ENCODE peak calls at places on chromosomes 11 and 22, in eight cellular contexts. B is CD8-positive, alpha-beta T cell; E is CD4-positive, alpha-beta T cell; L is Panc1; U is GM23338; P is lung; O is psoas muscle; V is A549. M is an unnamed sample.

GRCh38 chr11:65549088-65549487 is 9.1 kb downstream of the LTBP3 start:
- ATAC-seq in V (no peak), E (no peak), L (no peak), P (no peak), O (no peak), U (no peak), B (no peak), M (no peak)

GRCh38 chr22:33756508-33756949 is 163.7 kb downstream of the LARGE1 start:
- ATAC-seq in V (no peak), U (peak), O (peak), L (no peak), E (no peak), P (no peak), B (no peak), M (no peak)

GRCh38 chr11:7579226-7579825 is 65.5 kb downstream of the PPFIBP2 start:
- ATAC-seq in B (no peak), L (no peak), P (no peak), E (no peak), O (peak), V (no peak), U (no peak), M (peak)

GRCh38 chr22:27754247-27754887 is 47.2 kb downstream of the MN1 start:
- ATAC-seq in O (no peak), V (no peak), U (no peak), L (no peak), P (no peak), B (no peak), E (no peak), M (no peak)

GRCh38 chr11:134412508-134413333 is 679 bp upstream of the B3GAT1 start:
- ATAC-seq in V (no peak), L (peak), P (no peak), O (no peak), E (no peak), U (peak), B (peak), M (no peak)

GRCh38 chr11:106098893-106099553 is 21.6 kb downstream of the AASDHPPT start:
- ATAC-seq in V (no peak), E (no peak), P (no peak), L (no peak), O (no peak), B (no peak), U (no peak), M (no peak)

GRCh38 chr11:117888140-117888561 is 11.7 kb upstream of the FXYD6 start:
- ATAC-seq in V (no peak), L (no peak), P (no peak), O (no peak), U (no peak), B (no peak), E (no peak), M (no peak)

GRCh38 chr22:24434472-24435322 is 7.3 kb downstream of the ADORA2A start:
- ATAC-seq in V (no peak), L (no peak), P (peak), E (peak), O (no peak), U (no peak), B (peak), M (peak)

GRCh38 chr11:120608760-120609211 is 97.2 kb downstream of the GRIK4 start:
- ATAC-seq in O (no peak), V (no peak), L (no peak), E (no peak), U (peak), B (no peak), P (no peak), M (peak)

GRCh38 chr22:36141481-36141880 is 19.1 kb downstream of the APOL3 start:
- ATAC-seq in U (no peak), L (no peak), E (no peak), B (no peak), O (no peak), P (no peak), V (no peak), M (no peak)

GRCh38 chr11:12995211-12995610 is 13.9 kb upstream of the RASSF10 start:
- ATAC-seq in P (no peak), O (no peak), B (no peak), V (no peak), U (no peak), L (no peak), E (no peak), M (peak)

GRCh38 chr11:86447763-86448480 is 73.2 kb downstream of the CCDC81 start:
- ATAC-seq in B (no peak), P (no peak), E (no peak), L (no peak), O (no peak), U (no peak), V (no peak), M (no peak)

GRCh38 chr11:95232666-95233065 is 1.7 kb upstream of the SESN3 start:
- ATAC-seq in V (no peak), E (no peak), B (no peak), O (no peak), L (no peak), P (no peak), U (no peak), M (no peak)

GRCh38 chr11:2578006-2578933 is 121.5 kb downstream of the KCNQ1OT1 start:
- ATAC-seq in O (no peak), U (no peak), L (no peak), V (no peak), B (no peak), P (no peak), E (no peak), M (no peak)

GRCh38 chr22:23714596-23715588 is 24.1 kb downstream of the RGL4 start:
- ATAC-seq in U (no peak), E (no peak), L (no peak), B (no peak), O (no peak), V (no peak), P (no peak), M (no peak)

GRCh38 chr22:20873215-20873614 is 14.4 kb downstream of the SNAP29 start:
- ATAC-seq in U (no peak), O (no peak), V (no peak), L (no peak), P (no peak), B (no peak), E (no peak), M (no peak)

GRCh38 chr22:19524170-19525115 is at the start of gene CLDN5:
- ATAC-seq in V (no peak), O (peak), P (peak), B (no peak), L (no peak), E (no peak), U (peak), M (peak)

GRCh38 chr11:97982512-97982911 is 1038.2 kb upstream of the CNTN5 start:
- ATAC-seq in P (no peak), V (no peak), L (no peak), O (no peak), B (no peak), E (no peak), U (no peak), M (no peak)

GRCh38 chr11:94787798-94788197 is 19.6 kb downstream of the AMOTL1 start:
- ATAC-seq in P (no peak), U (no peak), L (no peak), V (no peak), B (no peak), E (no peak), O (peak), M (no peak)

GRCh38 chr11:76916712-76917111 is 56.0 kb downstream of the ACER3 start:
- ATAC-seq in E (no peak), V (no peak), U (no peak), B (no peak), L (no peak), O (no peak), P (no peak), M (no peak)

GRCh38 chr11:121422675-121423074 is 29.4 kb upstream of the SORL1 start:
- ATAC-seq in O (no peak), L (no peak), E (peak), V (no peak), U (no peak), P (no peak), B (peak), M (no peak)

GRCh38 chr22:50061141-50061823 is 3.2 kb upstream of the TTLL8 start:
- ATAC-seq in L (no peak), U (no peak), E (no peak), P (no peak), O (no peak), B (no peak), V (no peak), M (no peak)

GRCh38 chr11:112235750-112236390 is 9.6 kb downstream of the PTS start:
- ATAC-seq in O (no peak), V (no peak), U (no peak), B (no peak), P (no peak), L (no peak), E (no peak), M (no peak)

GRCh38 chr11:79973701-79974626 is 533.1 kb upstream of the TENM4 start:
- ATAC-seq in O (peak), B (no peak), L (no peak), V (no peak), E (no peak), U (peak), P (no peak), M (peak)

GRCh38 chr22:30314918-30315317 is 11.8 kb downstream of the TBC1D10A start:
- ATAC-seq in O (no peak), L (peak), E (peak), U (no peak), P (no peak), V (no peak), B (peak), M (no peak)

GRCh38 chr11:15101072-15101701 is 13.5 kb upstream of the INSC start:
- ATAC-seq in V (peak), O (peak), B (peak), E (peak), P (peak), L (peak), U (peak), M (peak)

GRCh38 chr11:58968251-58968711 is 29.0 kb downstream of the GLYATL1 start:
- ATAC-seq in P (no peak), V (no peak), E (no peak), O (no peak), U (peak), B (no peak), L (peak), M (no peak)

GRCh38 chr11:95434489-95435057 is 203.6 kb upstream of the SESN3 start:
- ATAC-seq in V (no peak), U (no peak), P (no peak), E (no peak), B (no peak), O (no peak), L (no peak), M (no peak)

GRCh38 chr11:45451766-45452440 is 165.8 kb upstream of the SYT13 start:
- ATAC-seq in E (no peak), B (no peak), P (no peak), U (no peak), L (no peak), O (no peak), V (no peak), M (no peak)

GRCh38 chr11:68021167-68021787 is 9.2 kb upstream of the NDUFS8 start:
- ATAC-seq in V (peak), O (peak), B (no peak), U (peak), L (peak), E (no peak), P (peak), M (no peak)

GRCh38 chr22:28907311-28908008 is 24.1 kb downstream of the ZNRF3 start:
- ATAC-seq in P (no peak), L (no peak), B (no peak), U (no peak), O (no peak), V (no peak), E (no peak), M (no peak)

GRCh38 chr11:107468596-107468995 is 11.0 kb upstream of the CWF19L2 start:
- ATAC-seq in O (no peak), B (no peak), E (no peak), U (no peak), L (no peak), V (no peak), P (no peak), M (no peak)

GRCh38 chr11:117606211-117606610 is 190.8 kb downstream of the DSCAML1 start:
- ATAC-seq in P (no peak), B (no peak), L (no peak), O (no peak), V (no peak), U (peak), E (no peak), M (no peak)

GRCh38 chr11:15941206-15941770 is 415.1 kb downstream of the SOX6 start:
- ATAC-seq in V (no peak), P (peak), E (no peak), U (peak), B (no peak), O (peak), L (no peak), M (no peak)

GRCh38 chr22:42711895-42712837 is 8.5 kb downstream of the A4GALT start:
- ATAC-seq in O (no peak), V (no peak), U (no peak), E (no peak), P (peak), B (no peak), L (peak), M (peak)

GRCh38 chr11:37072538-37072937 is 474.5 kb upstream of the RAG2 start:
- ATAC-seq in U (no peak), E (no peak), B (no peak), P (no peak), V (no peak), L (no peak), O (no peak), M (no peak)

GRCh38 chr11:120808616-120809050 is 215.3 kb upstream of the TBCEL start:
- ATAC-seq in U (no peak), P (no peak), E (no peak), L (no peak), B (no peak), O (no peak), V (peak), M (no peak)

DNA sequence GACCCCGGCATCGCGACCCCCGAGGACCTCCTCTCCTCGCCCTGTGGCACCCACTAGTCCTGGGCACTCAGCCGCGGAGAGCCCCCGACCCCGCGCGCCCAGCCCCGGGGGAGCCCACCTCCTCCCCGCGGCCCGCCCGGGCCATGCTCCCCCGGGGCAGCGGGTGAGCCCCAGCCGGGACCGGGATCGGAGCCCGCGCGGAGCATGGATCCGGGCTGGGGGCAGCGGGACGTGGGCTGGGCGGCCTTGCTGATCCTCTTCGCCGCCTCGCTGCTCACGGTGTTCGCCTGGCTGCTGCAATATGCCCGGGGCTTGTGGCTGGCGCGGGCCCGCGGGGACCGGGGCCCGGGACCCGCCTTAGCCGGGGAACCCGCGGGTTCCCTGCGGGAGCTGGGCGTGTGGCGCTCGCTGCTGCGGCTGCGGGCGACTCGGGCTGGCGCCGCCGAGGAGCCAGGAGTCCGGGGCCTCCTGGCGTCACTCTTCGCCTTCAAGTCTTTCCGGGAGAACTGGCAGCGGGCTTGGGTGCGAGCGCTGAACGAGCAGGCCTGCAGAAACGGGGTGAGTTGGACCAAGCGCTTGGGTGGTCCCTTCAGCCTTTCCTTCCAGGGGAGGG is 500 bp downstream of the C2CD2L start:
- ATAC-seq in U (peak), O (peak), E (peak), B (peak), P (peak), V (peak), L (peak), M (peak)
- H3K27ac ChIP-seq in U (no peak), O (peak), E (peak), B (peak), P (peak), V (peak), L (peak), M (peak)

DNA sequence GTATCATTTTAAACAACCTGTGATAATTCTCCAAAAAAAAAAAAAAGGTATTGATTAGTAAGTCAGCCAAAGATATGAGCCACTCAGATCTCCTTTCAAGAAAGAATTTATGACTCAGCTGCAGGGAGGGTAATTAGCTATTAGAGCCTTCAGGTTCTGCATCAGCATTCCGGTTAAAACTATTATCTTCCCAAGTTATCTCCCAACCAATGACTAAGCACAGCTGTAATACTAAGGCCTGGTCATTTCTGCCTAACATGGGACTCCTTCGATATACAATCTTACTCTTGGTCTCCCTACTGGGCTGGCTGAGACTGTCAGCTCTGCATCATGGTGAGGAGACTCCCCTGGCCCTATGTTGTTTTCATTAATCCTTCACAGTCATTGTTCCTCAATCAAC is 60.4 kb downstream of the SBF2 start:
- ATAC-seq in V (no peak), L (peak), P (no peak), E (no peak), B (no peak), U (no peak), O (no peak), M (no peak)
- H3K27ac ChIP-seq in V (no peak), L (no peak), P (no peak), E (no peak), B (no peak), U (no peak), O (no peak), M (no peak)

DNA sequence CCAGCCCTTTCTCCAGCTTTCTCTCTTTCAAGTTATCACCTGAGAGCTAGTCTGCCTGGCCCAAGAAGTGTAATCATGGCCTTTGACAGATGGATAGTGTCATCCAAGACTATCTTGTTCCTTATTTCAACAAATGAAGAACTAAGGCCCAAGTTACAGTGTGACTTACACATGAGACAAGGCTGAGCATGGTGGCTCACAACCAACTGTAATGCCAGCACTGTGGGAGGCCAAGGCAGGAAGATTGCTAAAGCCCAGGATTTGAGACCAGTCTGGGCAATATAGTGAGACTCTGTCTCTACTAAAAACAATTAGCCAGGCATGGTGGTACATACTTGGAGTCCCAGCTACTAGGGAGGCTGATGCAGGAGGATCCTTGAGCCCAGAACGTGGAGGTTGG is 3.7 kb upstream of the RANGAP1 start:
- ATAC-seq in E (no peak), U (no peak), O (no peak), P (no peak), L (no peak), V (no peak), B (no peak), M (no peak)
- H3K27ac ChIP-seq in E (no peak), U (peak), O (no peak), P (peak), L (peak), V (peak), B (no peak), M (no peak)

GRCh38 chr11:26399336-26399735 is 67.4 kb downstream of the ANO3 start:
- ATAC-seq in P (no peak), E (no peak), B (no peak), O (no peak), V (no peak), U (no peak), L (no peak), M (no peak)
- H3K27ac ChIP-seq in P (no peak), E (no peak), B (no peak), O (no peak), V (no peak), U (no peak), L (no peak), M (no peak)

GRCh38 chr22:39289445-39290247 is 29.8 kb downstream of the RPL3 start:
- ATAC-seq in L (no peak), E (no peak), P (no peak), V (no peak), O (no peak), U (no peak), B (no peak), M (no peak)
- H3K27ac ChIP-seq in L (peak), E (no peak), P (no peak), V (peak), O (peak), U (no peak), B (no peak), M (no peak)

GRCh38 chr11:30860970-30861369 is 274.8 kb upstream of the MPPED2 start:
- ATAC-seq in E (no peak), B (no peak), O (no peak), U (peak), P (no peak), L (no peak), V (no peak), M (no peak)
- H3K27ac ChIP-seq in E (no peak), B (no peak), O (no peak), U (no peak), P (no peak), L (no peak), V (no peak), M (no peak)

GRCh38 chr22:31492151-31492550 is 2.5 kb upstream of the EIF4ENIF1 start:
- ATAC-seq in E (no peak), P (no peak), B (no peak), L (no peak), V (no peak), O (no peak), U (no peak), M (no peak)
- H3K27ac ChIP-seq in E (peak), P (no peak), B (no peak), L (no peak), V (no peak), O (peak), U (no peak), M (no peak)

M was measured in gastroesophageal sphincter.